ENCODE peak calls at places on chromosomes 5 and 9, in six cellular contexts. E is H1, H is IMR-90, R is neuronal stem cell, V is H9, T is trophoblast cell. B is an unnamed sample.
A peak's percentile ranks its signal among the peaks of the same experiment; 100 is the strongest.

GRCh38 chr5:77065256-77065655 is 21.8 kb downstream of the ZBED3 start:
- DNase-seq in E (no peak), H (no peak), R (no peak), V (no peak), T (peak; percentile 5), B (no peak)

GRCh38 chr5:111627862-111628261 is 115.5 kb upstream of the STARD4 start:
- DNase-seq in E (no peak), H (no peak), R (no peak), V (no peak), T (no peak), B (no peak)

GRCh38 chr5:66892715-66893114 is 296.5 kb downstream of the MAST4 start:
- DNase-seq in E (no peak), H (peak; percentile 63), R (no peak), V (no peak), T (peak; percentile 37), B (no peak)

GRCh38 chr5:1810581-1811101 is 9.4 kb downstream of the NDUFS6 start:
- DNase-seq in E (no peak), H (no peak), R (no peak), V (no peak), T (no peak), B (no peak)

GRCh38 chr5:59559323-59559722 is 334.2 kb downstream of the PDE4D start:
- DNase-seq in E (no peak), H (no peak), R (no peak), V (no peak), T (no peak), B (no peak)

GRCh38 chr9:115008536-115008935 is 78.1 kb upstream of the TNFSF8 start:
- DNase-seq in E (no peak), H (peak; percentile 94), R (no peak), V (no peak), T (peak; percentile 38), B (peak; percentile 94)

GRCh38 chr9:126853667-126854066 is 6.8 kb upstream of the ZBTB34 start:
- DNase-seq in E (no peak), H (peak; percentile 71), R (no peak), V (no peak), T (peak; percentile 82), B (no peak)

GRCh38 chr5:175831507-175831906 is 39.9 kb upstream of the CPLX2 start:
- DNase-seq in E (no peak), H (no peak), R (no peak), V (no peak), T (no peak), B (no peak)

GRCh38 chr5:77679791-77680190 is 41.3 kb upstream of the OTP start:
- DNase-seq in E (no peak), H (peak; percentile 57), R (no peak), V (no peak), T (peak; percentile 75), B (peak; percentile 22)

GRCh38 chr5:153483482-153483881 is 7.0 kb upstream of the GRIA1 start:
- DNase-seq in E (no peak), H (no peak), R (no peak), V (no peak), T (no peak), B (no peak)
- H3K27ac ChIP-seq in E (no peak overlapping the region), H (no peak overlapping the region), R (no peak overlapping the region), V (no peak overlapping the region), T (no peak overlapping the region), B (no peak overlapping the region)

GRCh38 chr9:136746621-136747020 is 1.7 kb downstream of the LCN6 start:
- DNase-seq in E (no peak), H (no peak), R (no peak), V (no peak), T (no peak), B (no peak)
- H4K91ac ChIP-seq in E (no peak overlapping the region), H (no peak overlapping the region), R (no peak overlapping the region), V (no peak overlapping the region), T (no peak overlapping the region), B (no peak overlapping the region)

GRCh38 chr9:137611623-137612609 is 6.4 kb downstream of the ARRDC1 start:
- DNase-seq in E (no peak), H (peak; percentile 73), R (no peak), V (no peak), T (peak; percentile 97), B (peak; percentile 57)

GRCh38 chr9:137613738-137614523 is 4.9 kb upstream of the EHMT1 start:
- DNase-seq in E (no peak), H (no peak), R (no peak), V (no peak), T (no peak), B (no peak)

GRCh38 chr9:137610944-137611343 is 5.5 kb downstream of the ARRDC1 start:
- DNase-seq in E (no peak), H (no peak), R (no peak), V (no peak), T (no peak), B (no peak)

GRCh38 chr9:137613259-137613658 is 5.5 kb upstream of the EHMT1 start:
- DNase-seq in E (no peak), H (no peak), R (no peak), V (no peak), T (no peak), B (no peak)

DNA sequence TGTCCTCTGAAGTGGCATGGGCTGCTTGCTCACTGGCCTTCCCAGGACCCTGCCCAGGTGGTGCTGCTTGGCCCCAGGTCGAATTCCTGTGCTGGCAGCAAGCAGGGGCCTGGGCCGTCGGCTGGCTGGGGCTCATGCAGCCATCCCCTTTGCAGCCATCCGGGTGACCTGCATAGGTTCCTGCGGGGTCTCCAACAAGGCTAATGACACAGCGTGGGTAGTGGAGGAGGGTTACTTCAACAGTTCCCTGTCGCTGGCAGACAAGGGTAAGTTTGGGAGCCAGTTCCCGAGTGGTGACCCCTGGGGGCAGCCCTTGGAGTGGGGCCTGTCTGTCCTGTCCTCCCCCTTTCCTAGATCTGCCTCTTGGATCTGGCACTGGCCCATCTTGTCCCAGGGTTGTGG is 6.1 kb upstream of the EHMT1 start:
- DNase-seq in E (no peak), H (no peak), R (no peak), V (no peak), T (peak; percentile 17), B (no peak)
- H3K27ac ChIP-seq in E (no peak overlapping the region), H (peak overlapping the region; percentile 39), R (no peak overlapping the region), V (no peak overlapping the region), T (peak overlapping the region; percentile 71), B (peak overlapping the region; percentile 68)

GRCh38 chr5:178711572-178711971 is 18.9 kb downstream of the ZNF354A start:
- DNase-seq in E (no peak), H (no peak), R (no peak), V (no peak), T (no peak), B (no peak)
- H4K91ac ChIP-seq in E (no peak overlapping the region), H (no peak overlapping the region), R (no peak overlapping the region), V (no peak overlapping the region), T (no peak overlapping the region), B (no peak overlapping the region)

GRCh38 chr5:141609044-141609443 is 9.8 kb downstream of the DIAPH1 start:
- DNase-seq in E (no peak), H (no peak), R (no peak), V (no peak), T (no peak), B (no peak)

GRCh38 chr5:141605523-141606277 is 13.1 kb downstream of the DIAPH1 start:
- DNase-seq in E (no peak), H (no peak), R (no peak), V (no peak), T (no peak), B (peak; percentile 21)

GRCh38 chr5:141608046-141608445 is 10.8 kb downstream of the DIAPH1 start:
- DNase-seq in E (no peak), H (no peak), R (no peak), V (no peak), T (no peak), B (no peak)

GRCh38 chr5:141611289-141611688 is 7.5 kb downstream of the DIAPH1 start:
- DNase-seq in E (no peak), H (no peak), R (no peak), V (no peak), T (peak; percentile 59), B (no peak)

DNA sequence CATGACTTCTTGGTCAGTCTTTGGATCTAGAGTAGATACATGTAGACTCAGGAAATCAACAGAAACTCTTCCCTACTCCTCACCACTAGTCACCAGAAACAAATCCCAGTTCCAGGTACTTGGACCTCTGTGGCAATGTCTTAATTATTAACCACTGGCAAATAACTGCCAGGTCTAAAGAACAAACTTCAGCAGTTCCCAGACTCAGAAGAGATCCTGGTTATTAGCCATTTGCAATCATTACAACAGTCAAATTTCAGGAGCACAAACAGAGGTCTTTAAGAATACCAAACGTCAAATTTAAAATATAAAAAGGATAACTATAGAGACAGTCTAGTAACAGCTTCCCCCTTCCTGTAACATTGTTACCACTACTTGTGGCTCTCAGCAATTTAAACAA is 10.2 kb downstream of the DIAPH1 start:
- DNase-seq in E (no peak), H (no peak), R (no peak), V (no peak), T (no peak), B (no peak)
- H3K27ac ChIP-seq in E (no peak overlapping the region), H (no peak overlapping the region), R (no peak overlapping the region), V (no peak overlapping the region), T (no peak overlapping the region), B (no peak overlapping the region)

GRCh38 chr5:157963244-157963643 is 104.3 kb upstream of the CLINT1 start:
- DNase-seq in E (no peak), H (no peak), R (no peak), V (no peak), T (no peak), B (no peak)
- H4K91ac ChIP-seq in E (no peak overlapping the region), H (no peak overlapping the region), R (no peak overlapping the region), V (no peak overlapping the region), T (no peak overlapping the region), B (no peak overlapping the region)

GRCh38 chr5:123124495-123125171 is 35.6 kb downstream of the PRDM6 start:
- DNase-seq in E (no peak), H (no peak), R (no peak), V (no peak), T (no peak), B (no peak)

GRCh38 chr5:123122273-123122672 is 33.2 kb downstream of the PRDM6 start:
- DNase-seq in E (no peak), H (no peak), R (no peak), V (no peak), T (no peak), B (no peak)

GRCh38 chr5:123129811-123130210 is 40.8 kb downstream of the PRDM6 start:
- DNase-seq in E (no peak), H (no peak), R (no peak), V (no peak), T (no peak), B (no peak)

GRCh38 chr5:123125172-123125508 is 36.1 kb downstream of the PRDM6 start:
- DNase-seq in E (no peak), H (peak; percentile 63), R (no peak), V (no peak), T (no peak), B (peak; percentile 67)

GRCh38 chr5:123125953-123126352 is 36.9 kb downstream of the PRDM6 start:
- DNase-seq in E (no peak), H (peak; percentile 77), R (no peak), V (no peak), T (peak; percentile 20), B (peak; percentile 66)
- H3K27ac ChIP-seq in E (no peak overlapping the region), H (no peak overlapping the region), R (no peak overlapping the region), V (no peak overlapping the region), T (no peak overlapping the region), B (no peak overlapping the region)

GRCh38 chr5:133232011-133232410 is 180.2 kb downstream of the HSPA4 start:
- DNase-seq in E (no peak), H (no peak), R (no peak), V (no peak), T (peak; percentile 8), B (no peak)
- H4K91ac ChIP-seq in E (no peak overlapping the region), H (no peak overlapping the region), R (no peak overlapping the region), V (no peak overlapping the region), T (no peak overlapping the region), B (no peak overlapping the region)

B was measured in mesenchymal stem cell.